ENCODE peak calls at places on chromosomes 16 and 17, in eight cellular contexts. One of them, this sample, is unnamed.

GRCh38 chr17:3032258-3033247 is 30.9 kb downstream of the OR1D5 start:
- DNase-seq in HCT116: no peak
- DNase-seq in GM23338: no peak
- DNase-seq in GM23248: no peak
- DNase-seq in PC-3: no peak
- DNase-seq in SK-N-SH: no peak
- DNase-seq in MM.1S: no peak
- DNase-seq in neural progenitor cell: no peak
- DNase-seq in this sample: no peak

GRCh38 chr17:70677783-70678647 is 508.7 kb downstream of the KCNJ2 start:
- DNase-seq in HCT116: no peak
- DNase-seq in GM23338: peak; percentile 42
- DNase-seq in GM23248: no peak
- DNase-seq in PC-3: no peak
- DNase-seq in SK-N-SH: no peak
- DNase-seq in MM.1S: no peak
- DNase-seq in neural progenitor cell: peak; percentile 33
- DNase-seq in this sample: no peak

GRCh38 chr17:73956595-73957465 is 246.6 kb upstream of the RPL38 start:
- DNase-seq in HCT116: peak; percentile 49
- DNase-seq in GM23338: peak; percentile 95
- DNase-seq in GM23248: peak; percentile 50
- DNase-seq in PC-3: peak; percentile 66
- DNase-seq in SK-N-SH: peak; percentile 89
- DNase-seq in MM.1S: peak; percentile 9
- DNase-seq in neural progenitor cell: peak; percentile 90
- DNase-seq in this sample: peak; percentile 68

GRCh38 chr16:53224932-53225533 is 170.2 kb downstream of the CHD9 start:
- DNase-seq in HCT116: no peak
- DNase-seq in GM23338: no peak
- DNase-seq in GM23248: peak; percentile 65
- DNase-seq in PC-3: peak; percentile 48
- DNase-seq in SK-N-SH: no peak
- DNase-seq in MM.1S: peak; percentile 19
- DNase-seq in neural progenitor cell: no peak
- DNase-seq in this sample: no peak

GRCh38 chr17:6241996-6242395 is 171.8 kb downstream of the WSCD1 start:
- DNase-seq in HCT116: no peak
- DNase-seq in GM23338: no peak
- DNase-seq in GM23248: no peak
- DNase-seq in PC-3: no peak
- DNase-seq in SK-N-SH: no peak
- DNase-seq in MM.1S: no peak
- DNase-seq in neural progenitor cell: no peak
- DNase-seq in this sample: no peak

GRCh38 chr16:29745853-29746345 is at the start of gene C16orf54:
- DNase-seq in HCT116: no peak
- DNase-seq in GM23338: peak; percentile 50
- DNase-seq in GM23248: no peak
- DNase-seq in PC-3: no peak
- DNase-seq in SK-N-SH: no peak
- DNase-seq in MM.1S: peak; percentile 95
- DNase-seq in neural progenitor cell: no peak
- DNase-seq in this sample: no peak

GRCh38 chr16:1993731-1994131 is 4.0 kb downstream of the SYNGR3 start:
- DNase-seq in HCT116: no peak
- DNase-seq in GM23338: no peak
- DNase-seq in GM23248: peak; percentile 66
- DNase-seq in PC-3: peak; percentile 79
- DNase-seq in SK-N-SH: no peak
- DNase-seq in MM.1S: no peak
- DNase-seq in neural progenitor cell: no peak
- DNase-seq in this sample: peak; percentile 48

GRCh38 chr17:45756266-45756989 is 27.7 kb upstream of the CRHR1 start:
- DNase-seq in HCT116: no peak
- DNase-seq in GM23338: no peak
- DNase-seq in GM23248: no peak
- DNase-seq in PC-3: no peak
- DNase-seq in SK-N-SH: no peak
- DNase-seq in MM.1S: no peak
- DNase-seq in neural progenitor cell: peak; percentile 35
- DNase-seq in this sample: no peak

GRCh38 chr17:18186271-18186982 is 2.8 kb downstream of the ALKBH5 start:
- DNase-seq in HCT116: no peak
- DNase-seq in GM23338: no peak
- DNase-seq in GM23248: peak; percentile 80
- DNase-seq in PC-3: no peak
- DNase-seq in SK-N-SH: no peak
- DNase-seq in MM.1S: no peak
- DNase-seq in neural progenitor cell: no peak
- DNase-seq in this sample: no peak

GRCh38 chr17:68198931-68199836 is 48.7 kb upstream of the AMZ2 start:
- DNase-seq in HCT116: no peak
- DNase-seq in GM23338: peak; percentile 58
- DNase-seq in GM23248: peak; percentile 26
- DNase-seq in PC-3: peak; percentile 19
- DNase-seq in SK-N-SH: peak; percentile 72
- DNase-seq in MM.1S: no peak
- DNase-seq in neural progenitor cell: peak; percentile 53
- DNase-seq in this sample: no peak

GRCh38 chr17:298791-299450 is 53.7 kb downstream of the RPH3AL start:
- DNase-seq in HCT116: no peak
- DNase-seq in GM23338: no peak
- DNase-seq in GM23248: no peak
- DNase-seq in PC-3: no peak
- DNase-seq in SK-N-SH: no peak
- DNase-seq in MM.1S: no peak
- DNase-seq in neural progenitor cell: no peak
- DNase-seq in this sample: no peak

GRCh38 chr16:87221633-87222032 is 95.6 kb downstream of the C16orf95 start:
- DNase-seq in HCT116: no peak
- DNase-seq in GM23338: no peak
- DNase-seq in GM23248: no peak
- DNase-seq in PC-3: no peak
- DNase-seq in SK-N-SH: no peak
- DNase-seq in MM.1S: no peak
- DNase-seq in neural progenitor cell: no peak
- DNase-seq in this sample: no peak
- TF ChIP-seq EZH2phosphoT487 in HCT116: no peak
- TF ChIP-seq EZH2phosphoT487 in GM23338: no peak
- TF ChIP-seq EZH2phosphoT487 in GM23248: no peak
- TF ChIP-seq EZH2phosphoT487 in PC-3: no peak
- TF ChIP-seq EZH2phosphoT487 in SK-N-SH: no peak
- TF ChIP-seq EZH2phosphoT487 in MM.1S: no peak
- TF ChIP-seq EZH2phosphoT487 in neural progenitor cell: no peak
- TF ChIP-seq EZH2phosphoT487 in this sample: no peak

GRCh38 chr16:89456412-89456811 is 33.9 kb downstream of the ANKRD11 start:
- DNase-seq in HCT116: no peak
- DNase-seq in GM23338: no peak
- DNase-seq in GM23248: no peak
- DNase-seq in PC-3: peak; percentile 7
- DNase-seq in SK-N-SH: no peak
- DNase-seq in MM.1S: no peak
- DNase-seq in neural progenitor cell: no peak
- DNase-seq in this sample: no peak

GRCh38 chr16:89453662-89454321 is 36.6 kb downstream of the ANKRD11 start:
- DNase-seq in HCT116: no peak
- DNase-seq in GM23338: no peak
- DNase-seq in GM23248: peak; percentile 46
- DNase-seq in PC-3: peak; percentile 7
- DNase-seq in SK-N-SH: no peak
- DNase-seq in MM.1S: no peak
- DNase-seq in neural progenitor cell: peak; percentile 38
- DNase-seq in this sample: no peak

GRCh38 chr16:89452925-89453324 is 37.4 kb downstream of the ANKRD11 start:
- DNase-seq in HCT116: no peak
- DNase-seq in GM23338: no peak
- DNase-seq in GM23248: no peak
- DNase-seq in PC-3: no peak
- DNase-seq in SK-N-SH: no peak
- DNase-seq in MM.1S: no peak
- DNase-seq in neural progenitor cell: no peak
- DNase-seq in this sample: no peak

GRCh38 chr16:89455692-89456091 is 34.7 kb downstream of the ANKRD11 start:
- DNase-seq in HCT116: no peak
- DNase-seq in GM23338: no peak
- DNase-seq in GM23248: no peak
- DNase-seq in PC-3: peak; percentile 5
- DNase-seq in SK-N-SH: no peak
- DNase-seq in MM.1S: no peak
- DNase-seq in neural progenitor cell: no peak
- DNase-seq in this sample: no peak

DNA sequence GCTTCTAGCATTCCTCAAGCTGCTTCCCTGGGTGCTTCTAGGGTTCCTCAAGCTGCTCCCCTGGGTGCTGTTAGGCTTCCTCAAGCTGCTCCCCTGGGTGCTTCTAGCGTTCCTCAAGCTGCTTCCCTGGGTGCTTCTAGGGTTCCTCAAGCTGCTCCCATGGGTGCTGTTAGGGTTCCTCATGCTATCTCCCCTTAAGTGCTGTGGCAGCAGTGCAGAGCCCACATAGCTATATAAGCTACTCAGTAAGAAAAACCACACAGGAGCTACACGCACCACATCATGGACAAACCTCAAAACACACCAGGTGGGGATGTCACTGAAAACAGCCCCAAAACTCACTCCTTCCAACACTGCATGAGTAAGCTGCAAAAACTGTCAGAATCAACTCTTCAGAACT is 35.2 kb downstream of the ANKRD11 start:
- DNase-seq in HCT116: no peak
- DNase-seq in GM23338: no peak
- DNase-seq in GM23248: no peak
- DNase-seq in PC-3: no peak
- DNase-seq in SK-N-SH: no peak
- DNase-seq in MM.1S: no peak
- DNase-seq in neural progenitor cell: no peak
- DNase-seq in this sample: no peak
- TF ChIP-seq EZH2phosphoT487 in HCT116: no peak
- TF ChIP-seq EZH2phosphoT487 in GM23338: no peak
- TF ChIP-seq EZH2phosphoT487 in GM23248: no peak
- TF ChIP-seq EZH2phosphoT487 in PC-3: no peak
- TF ChIP-seq EZH2phosphoT487 in SK-N-SH: no peak
- TF ChIP-seq EZH2phosphoT487 in MM.1S: no peak
- TF ChIP-seq EZH2phosphoT487 in neural progenitor cell: no peak
- TF ChIP-seq EZH2phosphoT487 in this sample: no peak

GRCh38 chr17:12024332-12024731 is 3.7 kb downstream of the MAP2K4 start:
- DNase-seq in HCT116: peak; percentile 68
- DNase-seq in GM23338: no peak
- DNase-seq in GM23248: peak; percentile 64
- DNase-seq in PC-3: peak; percentile 96
- DNase-seq in SK-N-SH: no peak
- DNase-seq in MM.1S: no peak
- DNase-seq in neural progenitor cell: no peak
- DNase-seq in this sample: no peak

GRCh38 chr17:12034538-12034937 is 13.9 kb downstream of the MAP2K4 start:
- DNase-seq in HCT116: no peak
- DNase-seq in GM23338: no peak
- DNase-seq in GM23248: no peak
- DNase-seq in PC-3: no peak
- DNase-seq in SK-N-SH: no peak
- DNase-seq in MM.1S: no peak
- DNase-seq in neural progenitor cell: no peak
- DNase-seq in this sample: no peak

GRCh38 chr17:12027658-12028057 is 7.0 kb downstream of the MAP2K4 start:
- DNase-seq in HCT116: no peak
- DNase-seq in GM23338: no peak
- DNase-seq in GM23248: no peak
- DNase-seq in PC-3: no peak
- DNase-seq in SK-N-SH: no peak
- DNase-seq in MM.1S: no peak
- DNase-seq in neural progenitor cell: no peak
- DNase-seq in this sample: no peak

DNA sequence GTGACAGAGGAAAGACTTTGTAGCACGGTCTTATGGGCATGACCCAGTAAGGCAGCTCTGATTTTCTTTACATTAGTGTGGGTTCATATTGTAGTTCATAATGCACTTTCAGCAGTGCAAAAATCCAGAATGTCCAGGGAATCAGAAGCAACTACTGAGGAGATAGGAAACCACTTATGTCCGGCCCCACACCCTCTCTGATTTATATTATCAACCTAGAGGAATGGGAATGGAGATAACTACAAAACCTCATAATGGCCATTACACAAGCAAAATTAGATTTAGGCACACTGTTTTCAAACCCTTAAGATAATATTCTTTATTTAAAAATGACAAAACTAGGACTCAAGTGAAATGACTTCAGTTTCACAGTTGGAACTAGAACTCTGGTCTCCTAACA is 7.9 kb downstream of the MAP2K4 start:
- DNase-seq in HCT116: no peak
- DNase-seq in GM23338: no peak
- DNase-seq in GM23248: no peak
- DNase-seq in PC-3: no peak
- DNase-seq in SK-N-SH: no peak
- DNase-seq in MM.1S: no peak
- DNase-seq in neural progenitor cell: no peak
- DNase-seq in this sample: no peak
- TF ChIP-seq EZH2phosphoT487 in HCT116: no peak
- TF ChIP-seq EZH2phosphoT487 in GM23338: no peak
- TF ChIP-seq EZH2phosphoT487 in GM23248: no peak
- TF ChIP-seq EZH2phosphoT487 in PC-3: no peak
- TF ChIP-seq EZH2phosphoT487 in SK-N-SH: no peak
- TF ChIP-seq EZH2phosphoT487 in MM.1S: no peak
- TF ChIP-seq EZH2phosphoT487 in neural progenitor cell: no peak
- TF ChIP-seq EZH2phosphoT487 in this sample: no peak

GRCh38 chr16:23302045-23302956 is at the start of gene SCNN1B:
- DNase-seq in HCT116: no peak
- DNase-seq in GM23338: peak; percentile 71
- DNase-seq in GM23248: peak; percentile 2
- DNase-seq in PC-3: peak; percentile 43
- DNase-seq in SK-N-SH: peak; percentile 71
- DNase-seq in MM.1S: peak; percentile 91
- DNase-seq in neural progenitor cell: peak; percentile 67
- DNase-seq in this sample: no peak
- TF ChIP-seq EZH2phosphoT487 in HCT116: no peak
- TF ChIP-seq EZH2phosphoT487 in GM23338: no peak
- TF ChIP-seq EZH2phosphoT487 in GM23248: no peak
- TF ChIP-seq EZH2phosphoT487 in PC-3: no peak
- TF ChIP-seq EZH2phosphoT487 in SK-N-SH: no peak
- TF ChIP-seq EZH2phosphoT487 in MM.1S: no peak
- TF ChIP-seq EZH2phosphoT487 in neural progenitor cell: peak; percentile 78
- TF ChIP-seq EZH2phosphoT487 in this sample: no peak

DNA sequence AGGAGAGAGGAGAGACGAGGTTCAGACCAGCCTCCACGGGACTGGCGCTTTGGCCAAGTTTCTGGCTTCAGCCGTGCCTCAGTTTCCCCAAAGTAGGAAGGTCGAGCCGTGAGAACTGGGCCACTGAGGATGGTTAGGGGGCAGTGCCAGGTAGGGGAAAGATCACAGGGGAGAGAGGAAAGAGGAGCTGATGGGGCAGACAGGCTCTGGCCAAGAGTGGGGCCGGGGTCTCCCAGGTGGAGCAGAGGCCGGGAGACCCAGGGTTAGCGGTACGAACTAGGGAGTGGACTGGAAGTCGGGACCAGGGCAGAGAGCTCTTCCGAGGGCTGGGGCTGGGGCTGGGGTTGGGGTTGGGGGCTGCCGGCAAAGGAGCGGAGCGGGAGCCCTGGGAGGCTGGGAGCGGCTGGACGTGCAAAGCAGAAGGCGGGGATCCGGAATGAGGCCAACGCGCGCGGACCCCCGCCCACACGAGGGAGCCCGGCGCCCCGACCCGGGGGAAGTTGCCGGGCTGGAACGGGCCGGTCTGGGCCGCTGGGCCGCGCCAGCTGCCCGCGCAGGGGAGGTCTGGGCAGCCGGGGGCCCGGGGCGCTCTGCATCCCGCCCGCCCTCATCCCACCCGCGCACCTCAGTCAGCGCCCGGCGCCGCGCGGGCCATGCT is 446 bp downstream of the ST3GAL2 start:
- DNase-seq in HCT116: no peak
- DNase-seq in GM23338: peak; percentile 34
- DNase-seq in GM23248: no peak
- DNase-seq in PC-3: no peak
- DNase-seq in SK-N-SH: no peak
- DNase-seq in MM.1S: no peak
- DNase-seq in neural progenitor cell: no peak
- DNase-seq in this sample: no peak
- TF ChIP-seq EZH2phosphoT487 in HCT116: no peak
- TF ChIP-seq EZH2phosphoT487 in GM23338: no peak
- TF ChIP-seq EZH2phosphoT487 in GM23248: no peak
- TF ChIP-seq EZH2phosphoT487 in PC-3: no peak
- TF ChIP-seq EZH2phosphoT487 in SK-N-SH: no peak
- TF ChIP-seq EZH2phosphoT487 in MM.1S: no peak
- TF ChIP-seq EZH2phosphoT487 in neural progenitor cell: no peak
- TF ChIP-seq EZH2phosphoT487 in this sample: no peak

This sample was measured in OCI-LY7.